ENCODE peak calls at places on chromosomes 3 and 15, in five cellular contexts. G is sigmoid colon, K is GM12878, X is suprapubic skin, J is HCT116. S is an unnamed sample.

GRCh38 chr15:40307421-40308165 is at the start of gene PLCB2:
- DNase-seq in X (no peak), J (no peak), G (peak; percentile 69), K (peak; percentile 16), S (peak; percentile 70)

GRCh38 chr3:193764959-193765358 is 172.0 kb downstream of the OPA1 start:
- DNase-seq in J (no peak), K (no peak), X (no peak), G (peak; percentile 34), S (no peak)

GRCh38 chr3:148902173-148902791 is 37.2 kb downstream of the CPA3 start:
- DNase-seq in G (no peak), X (no peak), J (no peak), K (no peak), S (no peak)

GRCh38 chr15:92809880-92810361 is 90.2 kb upstream of the CHD2 start:
- DNase-seq in J (no peak), G (peak; percentile 80), K (no peak), X (no peak), S (peak; percentile 69)

GRCh38 chr3:174208161-174208560 is 651.0 kb upstream of the NAALADL2 start:
- DNase-seq in J (no peak), K (no peak), G (no peak), X (no peak), S (no peak)

GRCh38 chr3:17942856-17943255 is 200.4 kb upstream of the TBC1D5 start:
- DNase-seq in G (no peak), J (no peak), X (no peak), K (no peak), S (no peak)

GRCh38 chr3:72888546-72889309 is 882 bp downstream of the GXYLT2 start:
- DNase-seq in G (no peak), J (no peak), X (no peak), K (no peak), S (no peak)

GRCh38 chr15:101013151-101013550 is 94.0 kb downstream of the LRRK1 start:
- DNase-seq in G (peak; percentile 46), K (no peak), X (peak; percentile 43), J (no peak), S (no peak)

GRCh38 chr15:52199271-52199670 is 8.1 kb upstream of the GNB5 start:
- DNase-seq in J (no peak), K (no peak), G (no peak), X (no peak), S (no peak)

GRCh38 chr3:46982581-46982980 is 3.1 kb downstream of the NBEAL2 start:
- DNase-seq in J (no peak), X (no peak), K (no peak), G (no peak), S (no peak)

GRCh38 chr15:77029166-77030041 is 34.5 kb downstream of the PSTPIP1 start:
- DNase-seq in J (no peak), X (peak; percentile 55), K (no peak), G (peak; percentile 49), S (peak; percentile 20)

GRCh38 chr3:42099020-42099765 is 8.0 kb downstream of the TRAK1 start:
- DNase-seq in J (no peak), X (no peak), K (no peak), G (no peak), S (no peak)

GRCh38 chr15:29686445-29687203 is 135.6 kb downstream of the TJP1 start:
- DNase-seq in J (no peak), G (no peak), K (no peak), X (no peak), S (no peak)

GRCh38 chr15:86183765-86184491 is 104.3 kb downstream of the AGBL1 start:
- DNase-seq in X (no peak), K (no peak), J (no peak), G (no peak), S (no peak)

GRCh38 chr3:190591080-190591479 is 77.2 kb downstream of the IL1RAP start:
- DNase-seq in J (no peak), X (no peak), K (no peak), G (no peak), S (no peak)

GRCh38 chr3:45140392-45140791 is 5.8 kb downstream of the CDCP1 start:
- DNase-seq in J (no peak), X (no peak), G (no peak), K (no peak), S (peak; percentile 51)

GRCh38 chr3:64343692-64344440 is 118.6 kb upstream of the PRICKLE2 start:
- DNase-seq in K (no peak), G (no peak), J (no peak), X (no peak), S (no peak)

GRCh38 chr3:50652709-50653108 is 22.0 kb upstream of the DOCK3 start:
- DNase-seq in X (no peak), J (no peak), K (peak; percentile 5), G (no peak), S (peak; percentile 65)

DNA sequence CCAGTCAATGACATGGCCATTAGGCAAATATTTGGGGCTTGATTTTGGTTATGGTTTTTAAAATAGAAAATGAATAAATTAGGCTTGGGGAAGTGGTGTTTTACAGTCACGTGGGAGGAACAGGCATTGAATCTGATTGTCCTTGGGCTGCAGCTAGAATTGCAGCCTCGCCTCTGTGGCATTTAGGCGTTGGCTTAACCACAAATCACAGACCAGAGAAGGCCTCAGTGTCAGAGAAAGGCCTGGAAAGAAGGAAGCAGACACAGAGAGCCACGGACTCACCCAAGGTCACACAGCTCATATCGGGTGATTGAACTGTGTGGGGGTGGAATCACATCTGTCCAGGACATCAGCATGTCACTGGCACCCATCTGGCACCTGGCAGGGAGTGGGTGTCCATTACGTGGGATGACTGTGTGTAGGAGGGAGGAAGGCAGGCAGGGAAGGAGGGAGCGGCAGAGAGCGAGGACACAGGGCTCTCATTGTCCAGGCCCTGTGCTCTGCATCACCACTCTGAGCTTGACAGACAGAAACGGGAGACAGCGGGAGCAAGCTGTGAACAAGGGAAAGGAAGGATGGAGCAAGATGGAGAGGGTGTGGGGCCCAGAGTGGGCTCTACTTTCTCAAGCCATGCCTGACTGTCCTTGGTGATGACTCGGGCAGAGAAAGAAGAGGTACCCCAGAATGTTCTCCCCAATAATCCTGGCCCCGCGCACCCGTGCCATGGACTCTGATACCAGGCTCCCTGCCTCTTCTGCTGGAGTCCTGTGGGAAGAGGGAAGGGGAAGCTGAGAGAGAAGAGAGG is 186.4 kb downstream of the FAM43A start:
- DNase-seq in G (no peak), K (no peak), J (peak; percentile 10), X (no peak), S (no peak)
- TF ChIP-seq POLR2A in G (no peak), K (no peak), J (no peak), X (no peak), S (no peak)

GRCh38 chr3:15781637-15782402 is 16.0 kb downstream of the ANKRD28 start:
- DNase-seq in G (no peak), X (no peak), J (no peak), K (no peak), S (no peak)

GRCh38 chr3:15781131-15781530 is 16.6 kb downstream of the ANKRD28 start:
- DNase-seq in J (no peak), K (no peak), X (no peak), G (no peak), S (no peak)

GRCh38 chr3:15778332-15778858 is 19.4 kb downstream of the ANKRD28 start:
- DNase-seq in G (no peak), X (no peak), K (no peak), J (no peak), S (no peak)

GRCh38 chr3:15782429-15782828 is 15.3 kb downstream of the ANKRD28 start:
- DNase-seq in J (no peak), X (no peak), K (no peak), G (no peak), S (no peak)

DNA sequence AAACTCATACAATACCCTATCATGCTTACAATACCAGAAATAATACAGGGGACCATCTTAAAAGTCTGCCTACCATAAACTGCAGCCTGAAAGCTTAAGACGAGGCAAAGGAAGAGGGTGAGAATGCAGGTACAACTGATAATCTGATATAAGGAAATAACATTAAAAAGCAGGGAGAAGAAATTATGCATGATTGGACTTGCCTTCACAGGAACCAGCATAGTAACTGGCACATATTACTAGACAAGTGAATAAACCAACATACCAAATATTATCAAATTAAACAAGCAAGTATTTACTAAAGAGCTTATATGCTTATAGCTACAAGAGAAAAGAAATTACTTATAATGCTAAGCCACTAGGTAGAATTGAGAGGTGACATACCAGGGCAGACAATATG is 18.7 kb downstream of the ANKRD28 start:
- DNase-seq in X (no peak), G (no peak), K (no peak), J (no peak), S (no peak)
- H3K4me3 ChIP-seq in X (no peak overlapping the region), G (no peak overlapping the region), K (no peak overlapping the region), J (no peak overlapping the region), S (no peak overlapping the region)

DNA sequence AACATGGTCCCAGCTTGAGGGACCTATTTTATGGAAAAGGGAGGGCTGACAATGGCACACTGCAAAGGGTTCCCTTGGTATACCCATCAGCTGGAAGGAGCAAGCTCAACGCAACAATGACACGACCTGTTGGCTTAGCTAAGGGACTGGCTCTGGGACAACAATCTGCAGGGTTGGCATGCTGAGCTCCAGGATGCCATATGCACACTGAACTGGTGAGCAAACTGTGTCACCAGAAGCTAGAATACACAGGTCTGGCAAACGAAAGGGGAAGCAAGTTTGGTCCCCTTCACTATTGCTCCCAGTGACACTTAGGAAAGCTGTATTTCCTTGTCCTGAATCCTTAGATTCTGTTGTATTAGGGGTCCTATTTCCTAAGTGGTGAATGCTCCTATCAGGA is 38.0 kb upstream of the RASGRF1 start:
- DNase-seq in X (no peak), J (no peak), K (no peak), G (no peak), S (no peak)
- H3K27ac ChIP-seq in X (no peak overlapping the region), J (no peak overlapping the region), K (no peak overlapping the region), G (no peak overlapping the region), S (no peak overlapping the region)

GRCh38 chr15:56243774-56244236 is at the start of gene RFX7:
- DNase-seq in G (peak; percentile 84), K (no peak), J (no peak), X (peak; percentile 76), S (peak; percentile 96)
- TF ChIP-seq POLR2A in G (no peak), K (peak; percentile 62), J (peak; percentile 18), X (peak; percentile 40), S (no peak)

GRCh38 chr3:5122030-5122740 is at the start of gene ARL8B:
- DNase-seq in X (peak; percentile 91), J (peak; percentile 78), G (peak; percentile 94), K (no peak), S (peak; percentile 99)

GRCh38 chr3:5120446-5120845 is 1.6 kb upstream of the ARL8B start:
- DNase-seq in J (no peak), G (no peak), X (no peak), K (no peak), S (no peak)

GRCh38 chr3:5126586-5126985 is 4.5 kb downstream of the ARL8B start:
- DNase-seq in K (no peak), G (no peak), X (no peak), J (no peak), S (no peak)

GRCh38 chr3:5122741-5123706 is 932 bp downstream of the ARL8B start:
- DNase-seq in J (no peak), K (no peak), X (peak; percentile 78), G (peak; percentile 68), S (no peak)

DNA sequence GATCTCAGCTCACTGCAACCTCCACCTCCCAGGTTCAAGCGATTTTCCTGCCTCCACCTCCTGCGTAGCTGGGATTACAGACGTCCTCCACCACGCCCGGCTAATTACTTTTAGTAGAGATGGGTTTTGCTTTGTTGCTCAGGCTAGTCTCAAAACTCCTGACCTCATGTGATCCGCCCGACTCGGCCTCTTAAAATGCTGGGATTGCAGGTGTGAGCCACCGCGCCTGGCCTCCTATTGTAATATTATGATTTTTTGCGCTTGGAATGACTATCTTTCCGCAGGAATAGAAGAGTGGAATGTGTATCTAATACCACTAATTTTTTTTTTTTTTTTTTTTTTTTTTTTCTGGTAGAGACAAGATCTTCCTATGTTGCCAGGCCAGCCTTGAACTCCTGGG is 1.8 kb downstream of the ARL8B start:
- DNase-seq in J (no peak), X (no peak), K (no peak), G (peak; percentile 35), S (no peak)
- H3K4me3 ChIP-seq in J (no peak overlapping the region), X (peak overlapping the region; percentile 91), K (peak overlapping the region; percentile 76), G (no peak overlapping the region), S (peak overlapping the region; percentile 81)

GRCh38 chr3:29319798-29320197 is 38.9 kb downstream of the RBMS3 start:
- DNase-seq in K (no peak), G (no peak), J (no peak), X (no peak), S (no peak)
- H3K27ac ChIP-seq in K (peak overlapping the region; percentile 28), G (peak overlapping the region; percentile 65), J (no peak overlapping the region), X (no peak overlapping the region), S (no peak overlapping the region)